ENCODE peak calls at places on chromosomes 12 and 14, in five cellular contexts. F, T, Z, K and X are unnamed samples.

GRCh38 chr12:126095748-126096510 is 1030.7 kb downstream of the AACS start:
- DNase-seq in F (no peak), T (no peak), K (no peak), Z (no peak), X (no peak)

GRCh38 chr12:79358716-79359341 is 331.9 kb downstream of the PAWR start:
- DNase-seq in T (no peak), F (no peak), Z (no peak), K (no peak), X (no peak)

GRCh38 chr12:39074063-39074462 is 168.7 kb upstream of the CPNE8 start:
- DNase-seq in K (no peak), Z (no peak), T (no peak), F (no peak), X (no peak)

GRCh38 chr14:79084861-79085260 is 914.7 kb downstream of the NRXN3 start:
- DNase-seq in K (no peak), F (no peak), Z (no peak), T (no peak), X (no peak)

GRCh38 chr12:6288235-6288634 is 22.2 kb upstream of the PLEKHG6 start:
- DNase-seq in K (no peak), F (peak), T (no peak), Z (no peak), X (no peak)

GRCh38 chr14:103474893-103475292 is 47.7 kb downstream of the CKB start:
- DNase-seq in Z (no peak), F (no peak), K (no peak), T (no peak), X (no peak)

GRCh38 chr14:103185051-103186027 is 62.1 kb downstream of the TNFAIP2 start:
- DNase-seq in Z (no peak), T (no peak), F (no peak), K (no peak), X (no peak)

GRCh38 chr14:54200726-54201125 is 196.1 kb upstream of the CDKN3 start:
- DNase-seq in F (peak), Z (peak), K (no peak), T (no peak), X (peak)

GRCh38 chr14:20855652-20856291 is 35.4 kb upstream of the RNASE3 start:
- DNase-seq in Z (no peak), K (no peak), F (peak), T (peak), X (no peak)

GRCh38 chr14:81401420-81402122 is 1.4 kb upstream of the STON2 start:
- DNase-seq in K (no peak), Z (peak), T (no peak), F (peak), X (peak)

GRCh38 chr14:57060276-57060956 is 208.3 kb downstream of the EXOC5 start:
- DNase-seq in T (no peak), F (no peak), Z (no peak), K (no peak), X (no peak)

GRCh38 chr12:6280053-6280469 is 30.4 kb upstream of the PLEKHG6 start:
- DNase-seq in F (peak), K (no peak), Z (peak), T (peak), X (peak)

GRCh38 chr14:49886523-49886922 is 6.4 kb upstream of the ARF6 start:
- DNase-seq in Z (no peak), T (no peak), K (no peak), F (no peak), X (no peak)

GRCh38 chr12:117629454-117629853 is 268.0 kb upstream of the NOS1 start:
- DNase-seq in Z (no peak), T (no peak), K (no peak), F (no peak), X (no peak)

GRCh38 chr12:92436847-92437246 is 265.9 kb upstream of the PLEKHG7 start:
- DNase-seq in T (no peak), F (no peak), K (no peak), Z (no peak), X (no peak)

GRCh38 chr12:8639936-8640335 is 22.7 kb downstream of the MFAP5 start:
- DNase-seq in K (no peak), Z (no peak), T (no peak), F (no peak), X (no peak)

GRCh38 chr12:57886590-57887363 is 40.2 kb upstream of the CTDSP2 start:
- DNase-seq in Z (no peak), T (no peak), F (no peak), K (no peak), X (no peak)

GRCh38 chr14:57748279-57748678 is 117.6 kb downstream of the SLC35F4 start:
- DNase-seq in F (no peak), Z (no peak), K (no peak), T (no peak), X (no peak)

GRCh38 chr14:78598046-78598652 is 428.0 kb downstream of the NRXN3 start:
- DNase-seq in Z (no peak), F (peak), K (no peak), T (peak), X (no peak)

GRCh38 chr12:64585085-64585484 is 25.2 kb upstream of the RASSF3 start:
- DNase-seq in T (no peak), Z (no peak), F (no peak), K (no peak), X (no peak)

GRCh38 chr14:34733245-34733644 is 18.9 kb upstream of the CFL2 start:
- DNase-seq in T (no peak), F (peak), Z (no peak), K (no peak), X (no peak)

GRCh38 chr12:39127401-39127800 is 222.0 kb upstream of the CPNE8 start:
- DNase-seq in T (no peak), K (no peak), F (no peak), Z (no peak), X (peak)

GRCh38 chr12:96136129-96136528 is 58.0 kb upstream of the ELK3 start:
- DNase-seq in K (no peak), F (peak), T (no peak), Z (peak), X (peak)

GRCh38 chr14:95531473-95531872 is 3.4 kb upstream of the GLRX5 start:
- DNase-seq in F (peak), Z (no peak), T (no peak), K (no peak), X (no peak)

GRCh38 chr12:54526800-54527630 is 22.4 kb upstream of the PDE1B start:
- DNase-seq in K (no peak), Z (no peak), T (no peak), F (peak), X (no peak)

GRCh38 chr14:102819176-102819628 is 42.0 kb downstream of the TRAF3 start:
- DNase-seq in T (no peak), Z (no peak), F (no peak), K (no peak), X (no peak)

GRCh38 chr14:22613091-22613695 is 15.1 kb downstream of the ABHD4 start:
- DNase-seq in Z (no peak), T (no peak), K (no peak), F (no peak), X (no peak)

GRCh38 chr14:78022059-78022458 is 148.1 kb upstream of the NRXN3 start:
- DNase-seq in Z (no peak), T (peak), F (peak), K (no peak), X (peak)

GRCh38 chr14:61625171-61625570 is 70.1 kb upstream of the HIF1A start:
- DNase-seq in Z (no peak), K (no peak), F (no peak), T (no peak), X (no peak)

GRCh38 chr14:33709711-33710110 is 241.2 kb downstream of the EGLN3 start:
- DNase-seq in Z (no peak), F (no peak), T (no peak), K (no peak), X (no peak)

GRCh38 chr12:2083008-2083407 is 30.2 kb downstream of the CACNA1C start:
- DNase-seq in T (no peak), K (no peak), F (no peak), Z (no peak), X (no peak)

GRCh38 chr14:88189040-88189839 is 133.8 kb downstream of the KCNK10 start:
- DNase-seq in K (no peak), F (peak), T (peak), Z (peak), X (peak)